ENCODE peak calls at places on chromosomes 5 and 9, in eight cellular contexts. One of them, this sample, is unnamed.

GRCh38 chr9:79984429-79985067 is 412.8 kb downstream of the TLE4 start:
- DNase-seq in MM.1S: no peak
- DNase-seq in AG09309: no peak
- DNase-seq in A549: no peak
- DNase-seq in GM12865: no peak
- DNase-seq in tibial nerve: no peak
- DNase-seq in ovary: no peak
- DNase-seq in cardiac fibroblast: no peak
- DNase-seq in this sample: no peak

GRCh38 chr9:126411225-126411947 is 84.8 kb downstream of the MVB12B start:
- DNase-seq in MM.1S: peak; percentile 85
- DNase-seq in AG09309: peak; percentile 55
- DNase-seq in A549: no peak
- DNase-seq in GM12865: peak; percentile 84
- DNase-seq in tibial nerve: no peak
- DNase-seq in ovary: no peak
- DNase-seq in cardiac fibroblast: no peak
- DNase-seq in this sample: no peak

GRCh38 chr9:83669067-83669466 is 38.7 kb downstream of the UBQLN1 start:
- DNase-seq in MM.1S: no peak
- DNase-seq in AG09309: no peak
- DNase-seq in A549: no peak
- DNase-seq in GM12865: no peak
- DNase-seq in tibial nerve: no peak
- DNase-seq in ovary: no peak
- DNase-seq in cardiac fibroblast: no peak
- DNase-seq in this sample: no peak

GRCh38 chr9:15282567-15282966 is 24.4 kb downstream of the TTC39B start:
- DNase-seq in MM.1S: no peak
- DNase-seq in AG09309: no peak
- DNase-seq in A549: no peak
- DNase-seq in GM12865: no peak
- DNase-seq in tibial nerve: no peak
- DNase-seq in ovary: no peak
- DNase-seq in cardiac fibroblast: no peak
- DNase-seq in this sample: no peak

GRCh38 chr9:98709968-98710965 is 1.5 kb upstream of the GABBR2 start:
- DNase-seq in MM.1S: no peak
- DNase-seq in AG09309: peak; percentile 10
- DNase-seq in A549: peak; percentile 32
- DNase-seq in GM12865: no peak
- DNase-seq in tibial nerve: no peak
- DNase-seq in ovary: no peak
- DNase-seq in cardiac fibroblast: peak; percentile 78
- DNase-seq in this sample: peak; percentile 45

GRCh38 chr9:129414377-129415021 is 206.4 kb downstream of the C9orf50 start:
- DNase-seq in MM.1S: no peak
- DNase-seq in AG09309: peak; percentile 37
- DNase-seq in A549: peak; percentile 50
- DNase-seq in GM12865: no peak
- DNase-seq in tibial nerve: peak; percentile 51
- DNase-seq in ovary: peak; percentile 67
- DNase-seq in cardiac fibroblast: peak; percentile 55
- DNase-seq in this sample: no peak

GRCh38 chr5:143634689-143635088 is 177.3 kb upstream of the HMHB1 start:
- DNase-seq in MM.1S: no peak
- DNase-seq in AG09309: no peak
- DNase-seq in A549: no peak
- DNase-seq in GM12865: no peak
- DNase-seq in tibial nerve: no peak
- DNase-seq in ovary: no peak
- DNase-seq in cardiac fibroblast: no peak
- DNase-seq in this sample: no peak

GRCh38 chr9:134631881-134632280 is 9.7 kb upstream of the COL5A1 start:
- DNase-seq in MM.1S: no peak
- DNase-seq in AG09309: no peak
- DNase-seq in A549: no peak
- DNase-seq in GM12865: no peak
- DNase-seq in tibial nerve: no peak
- DNase-seq in ovary: peak; percentile 2
- DNase-seq in cardiac fibroblast: no peak
- DNase-seq in this sample: no peak

GRCh38 chr9:136372561-136373299 is 739 bp downstream of the CARD9 start:
- DNase-seq in MM.1S: no peak
- DNase-seq in AG09309: no peak
- DNase-seq in A549: peak; percentile 51
- DNase-seq in GM12865: no peak
- DNase-seq in tibial nerve: peak; percentile 53
- DNase-seq in ovary: peak; percentile 52
- DNase-seq in cardiac fibroblast: peak; percentile 80
- DNase-seq in this sample: no peak

GRCh38 chr9:128558431-128559310 is 6.3 kb downstream of the SPTAN1 start:
- DNase-seq in MM.1S: peak; percentile 77
- DNase-seq in AG09309: peak; percentile 61
- DNase-seq in A549: peak; percentile 47
- DNase-seq in GM12865: peak; percentile 92
- DNase-seq in tibial nerve: peak; percentile 84
- DNase-seq in ovary: peak; percentile 73
- DNase-seq in cardiac fibroblast: peak; percentile 94
- DNase-seq in this sample: peak; percentile 53

GRCh38 chr5:1007681-1008450 is 736 bp upstream of the NKD2 start:
- DNase-seq in MM.1S: no peak
- DNase-seq in AG09309: no peak
- DNase-seq in A549: no peak
- DNase-seq in GM12865: no peak
- DNase-seq in tibial nerve: no peak
- DNase-seq in ovary: peak; percentile 6
- DNase-seq in cardiac fibroblast: no peak
- DNase-seq in this sample: peak; percentile 35

GRCh38 chr9:124196814-124197176 is 61.0 kb upstream of the NEK6 start:
- DNase-seq in MM.1S: no peak
- DNase-seq in AG09309: no peak
- DNase-seq in A549: no peak
- DNase-seq in GM12865: no peak
- DNase-seq in tibial nerve: no peak
- DNase-seq in ovary: no peak
- DNase-seq in cardiac fibroblast: no peak
- DNase-seq in this sample: no peak

GRCh38 chr9:124198948-124199347 is 58.8 kb upstream of the NEK6 start:
- DNase-seq in MM.1S: no peak
- DNase-seq in AG09309: no peak
- DNase-seq in A549: no peak
- DNase-seq in GM12865: no peak
- DNase-seq in tibial nerve: no peak
- DNase-seq in ovary: no peak
- DNase-seq in cardiac fibroblast: no peak
- DNase-seq in this sample: no peak

GRCh38 chr9:124199474-124199873 is 58.3 kb upstream of the NEK6 start:
- DNase-seq in MM.1S: no peak
- DNase-seq in AG09309: no peak
- DNase-seq in A549: no peak
- DNase-seq in GM12865: no peak
- DNase-seq in tibial nerve: no peak
- DNase-seq in ovary: no peak
- DNase-seq in cardiac fibroblast: no peak
- DNase-seq in this sample: no peak

GRCh38 chr9:124202447-124202971 is 55.2 kb upstream of the NEK6 start:
- DNase-seq in MM.1S: peak; percentile 94
- DNase-seq in AG09309: no peak
- DNase-seq in A549: no peak
- DNase-seq in GM12865: peak; percentile 98
- DNase-seq in tibial nerve: peak; percentile 24
- DNase-seq in ovary: no peak
- DNase-seq in cardiac fibroblast: peak; percentile 52
- DNase-seq in this sample: no peak

GRCh38 chr9:124197177-124198095 is 60.3 kb upstream of the NEK6 start:
- DNase-seq in MM.1S: no peak
- DNase-seq in AG09309: no peak
- DNase-seq in A549: no peak
- DNase-seq in GM12865: peak; percentile 93
- DNase-seq in tibial nerve: no peak
- DNase-seq in ovary: no peak
- DNase-seq in cardiac fibroblast: no peak
- DNase-seq in this sample: no peak
- TF ChIP-seq CTCF in MM.1S: no peak
- TF ChIP-seq CTCF in AG09309: no peak
- TF ChIP-seq CTCF in A549: no peak
- TF ChIP-seq CTCF in GM12865: peak; percentile 11
- TF ChIP-seq CTCF in tibial nerve: no peak
- TF ChIP-seq CTCF in ovary: no peak
- TF ChIP-seq CTCF in cardiac fibroblast: no peak
- TF ChIP-seq CTCF in this sample: no peak

DNA sequence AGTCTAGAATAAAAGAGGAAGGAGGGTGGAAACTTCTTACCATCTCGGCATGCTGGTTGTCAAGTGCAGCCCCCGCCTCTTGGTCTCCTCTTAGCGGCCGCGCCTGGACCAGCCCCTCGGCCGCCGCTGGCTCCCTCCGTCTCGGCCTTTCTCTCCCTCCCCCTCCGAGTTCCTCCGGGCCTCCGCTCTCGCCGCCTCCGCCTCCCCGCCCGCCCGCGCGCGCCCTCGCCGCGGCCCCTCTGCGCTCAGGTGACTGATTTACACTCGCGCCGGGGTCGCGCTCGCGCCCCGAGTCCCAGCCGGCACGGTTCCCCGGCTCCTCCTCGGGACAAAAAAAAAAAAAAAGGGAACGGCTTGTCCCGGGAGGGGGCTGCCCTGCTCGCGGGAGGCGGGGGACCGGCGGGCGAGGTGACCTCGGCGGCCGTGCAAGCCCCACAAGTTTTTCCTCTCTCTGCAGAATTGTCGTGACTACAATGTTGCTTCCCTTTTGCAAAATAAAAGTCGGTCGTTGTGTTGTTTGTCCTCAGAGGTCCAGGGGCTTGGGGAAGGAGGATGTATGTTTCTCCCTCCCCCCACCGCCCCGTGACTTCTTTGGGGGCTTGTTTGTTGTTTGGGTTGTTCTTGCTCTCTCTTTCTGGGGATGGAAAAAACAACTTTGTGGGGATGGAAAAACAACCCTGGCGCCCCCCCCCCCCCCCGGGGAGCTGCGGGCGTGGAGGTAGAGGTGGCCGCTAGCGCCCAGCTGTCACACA is at the start of gene BNC2:
- DNase-seq in MM.1S: peak; percentile 40
- DNase-seq in AG09309: no peak
- DNase-seq in A549: peak; percentile 62
- DNase-seq in GM12865: no peak
- DNase-seq in tibial nerve: peak; percentile 36
- DNase-seq in ovary: peak; percentile 73
- DNase-seq in cardiac fibroblast: peak; percentile 78
- DNase-seq in this sample: peak; percentile 78
- TF ChIP-seq CTCF in MM.1S: no peak
- TF ChIP-seq CTCF in AG09309: no peak
- TF ChIP-seq CTCF in A549: no peak
- TF ChIP-seq CTCF in GM12865: no peak
- TF ChIP-seq CTCF in tibial nerve: no peak
- TF ChIP-seq CTCF in ovary: no peak
- TF ChIP-seq CTCF in cardiac fibroblast: no peak
- TF ChIP-seq CTCF in this sample: no peak

DNA sequence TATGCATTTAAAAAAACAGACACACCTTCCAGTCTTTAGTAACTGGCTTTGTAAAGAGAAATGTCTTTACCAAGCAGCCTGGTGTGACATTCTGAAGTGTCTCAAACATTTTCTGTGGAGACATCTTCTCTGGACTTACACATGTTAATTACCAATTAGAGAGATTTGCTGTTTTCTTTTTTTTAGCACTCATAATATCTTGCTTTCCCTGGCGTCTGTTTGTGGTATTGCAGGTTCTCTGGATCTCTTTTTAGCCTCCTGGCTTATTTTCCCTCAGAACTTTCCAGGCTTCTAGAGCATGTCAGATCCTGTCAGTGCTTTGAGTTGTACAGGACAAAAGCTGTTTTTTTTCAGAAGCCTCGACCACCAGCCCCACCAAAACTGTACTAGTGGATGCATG is 92.5 kb downstream of the MSX2 start:
- DNase-seq in MM.1S: no peak
- DNase-seq in AG09309: no peak
- DNase-seq in A549: no peak
- DNase-seq in GM12865: no peak
- DNase-seq in tibial nerve: no peak
- DNase-seq in ovary: no peak
- DNase-seq in cardiac fibroblast: no peak
- DNase-seq in this sample: no peak
- TF ChIP-seq CTCF in MM.1S: peak; percentile 26
- TF ChIP-seq CTCF in AG09309: peak; percentile 35
- TF ChIP-seq CTCF in A549: no peak
- TF ChIP-seq CTCF in GM12865: peak; percentile 24
- TF ChIP-seq CTCF in tibial nerve: no peak
- TF ChIP-seq CTCF in ovary: no peak
- TF ChIP-seq CTCF in cardiac fibroblast: peak; percentile 29
- TF ChIP-seq CTCF in this sample: peak; percentile 76

GRCh38 chr5:65913519-65913918 is 12.9 kb upstream of the ERBIN start:
- DNase-seq in MM.1S: no peak
- DNase-seq in AG09309: no peak
- DNase-seq in A549: no peak
- DNase-seq in GM12865: no peak
- DNase-seq in tibial nerve: peak; percentile 9
- DNase-seq in ovary: peak; percentile 18
- DNase-seq in cardiac fibroblast: no peak
- DNase-seq in this sample: no peak
- TF ChIP-seq CTCF in MM.1S: no peak
- TF ChIP-seq CTCF in AG09309: no peak
- TF ChIP-seq CTCF in A549: no peak
- TF ChIP-seq CTCF in GM12865: no peak
- TF ChIP-seq CTCF in tibial nerve: no peak
- TF ChIP-seq CTCF in ovary: no peak
- TF ChIP-seq CTCF in cardiac fibroblast: no peak
- TF ChIP-seq CTCF in this sample: no peak

GRCh38 chr5:34521628-34522290 is 134.4 kb upstream of the RAI14 start:
- DNase-seq in MM.1S: peak; percentile 10
- DNase-seq in AG09309: no peak
- DNase-seq in A549: no peak
- DNase-seq in GM12865: no peak
- DNase-seq in tibial nerve: no peak
- DNase-seq in ovary: no peak
- DNase-seq in cardiac fibroblast: no peak
- DNase-seq in this sample: no peak

GRCh38 chr5:34517249-34517648 is 138.9 kb upstream of the RAI14 start:
- DNase-seq in MM.1S: no peak
- DNase-seq in AG09309: no peak
- DNase-seq in A549: peak; percentile 56
- DNase-seq in GM12865: no peak
- DNase-seq in tibial nerve: no peak
- DNase-seq in ovary: no peak
- DNase-seq in cardiac fibroblast: peak; percentile 18
- DNase-seq in this sample: no peak

GRCh38 chr5:34516686-34517085 is 139.4 kb upstream of the RAI14 start:
- DNase-seq in MM.1S: no peak
- DNase-seq in AG09309: no peak
- DNase-seq in A549: no peak
- DNase-seq in GM12865: no peak
- DNase-seq in tibial nerve: no peak
- DNase-seq in ovary: no peak
- DNase-seq in cardiac fibroblast: no peak
- DNase-seq in this sample: no peak

GRCh38 chr5:34522599-34523381 is 133.3 kb upstream of the RAI14 start:
- DNase-seq in MM.1S: peak; percentile 80
- DNase-seq in AG09309: peak; percentile 76
- DNase-seq in A549: peak; percentile 86
- DNase-seq in GM12865: peak; percentile 87
- DNase-seq in tibial nerve: peak; percentile 82
- DNase-seq in ovary: peak; percentile 71
- DNase-seq in cardiac fibroblast: peak; percentile 92
- DNase-seq in this sample: peak; percentile 35

GRCh38 chr5:34519489-34520220 is 136.5 kb upstream of the RAI14 start:
- DNase-seq in MM.1S: no peak
- DNase-seq in AG09309: no peak
- DNase-seq in A549: no peak
- DNase-seq in GM12865: no peak
- DNase-seq in tibial nerve: no peak
- DNase-seq in ovary: no peak
- DNase-seq in cardiac fibroblast: peak; percentile 67
- DNase-seq in this sample: no peak
- TF ChIP-seq CTCF in MM.1S: no peak
- TF ChIP-seq CTCF in AG09309: peak; percentile 1
- TF ChIP-seq CTCF in A549: no peak
- TF ChIP-seq CTCF in GM12865: no peak
- TF ChIP-seq CTCF in tibial nerve: no peak
- TF ChIP-seq CTCF in ovary: no peak
- TF ChIP-seq CTCF in cardiac fibroblast: no peak
- TF ChIP-seq CTCF in this sample: no peak

This sample was measured in mesothelial cell of epicardium.